ENCODE peak calls at places on chromosome 6, in six cellular contexts. D is Peyer's patch, J is hepatocyte, F is cardiac muscle cell, U is choroid plexus epithelial cell, I is sigmoid colon. G is an unnamed sample.

GRCh38 chr6:38248500-38249234 is 391.1 kb downstream of the BTBD9 start:
- DNase-seq in D (no peak), J (no peak), F (no peak), U (no peak), I (no peak), G (no peak)

GRCh38 chr6:25484900-25485299 is 167.1 kb upstream of the SCGN start:
- DNase-seq in D (no peak), J (no peak), F (no peak), U (no peak), I (no peak), G (no peak)

GRCh38 chr6:40295251-40295949 is 291.8 kb downstream of the LRFN2 start:
- DNase-seq in D (no peak), J (no peak), F (no peak), U (no peak), I (no peak), G (no peak)

GRCh38 chr6:135129139-135129867 is 51.8 kb upstream of the MYB start:
- DNase-seq in D (peak; percentile 26), J (no peak), F (no peak), U (no peak), I (no peak), G (no peak)

GRCh38 chr6:3090013-3090412 is 21.7 kb downstream of the RIPK1 start:
- DNase-seq in D (no peak), J (no peak), F (no peak), U (peak; percentile 33), I (no peak), G (no peak)

GRCh38 chr6:13369591-13369990 is 41.3 kb upstream of the TBC1D7 start:
- DNase-seq in D (no peak), J (no peak), F (no peak), U (no peak), I (no peak), G (no peak)

GRCh38 chr6:22306741-22307466 is 10.1 kb upstream of the PRL start:
- DNase-seq in D (no peak), J (no peak), F (no peak), U (no peak), I (no peak), G (no peak)

GRCh38 chr6:155648301-155648700 is 192.7 kb upstream of the NOX3 start:
- DNase-seq in D (no peak), J (no peak), F (no peak), U (no peak), I (no peak), G (no peak)

GRCh38 chr6:70310063-70310694 is 7.3 kb upstream of the COL9A1 start:
- DNase-seq in D (no peak), J (peak; percentile 63), F (peak; percentile 39), U (peak; percentile 81), I (no peak), G (peak; percentile 63)

GRCh38 chr6:43644940-43645612 is at the start of gene RSPH9:
- DNase-seq in D (peak; percentile 73), J (peak; percentile 86), F (peak; percentile 88), U (peak; percentile 90), I (peak; percentile 83), G (peak; percentile 79)

DNA sequence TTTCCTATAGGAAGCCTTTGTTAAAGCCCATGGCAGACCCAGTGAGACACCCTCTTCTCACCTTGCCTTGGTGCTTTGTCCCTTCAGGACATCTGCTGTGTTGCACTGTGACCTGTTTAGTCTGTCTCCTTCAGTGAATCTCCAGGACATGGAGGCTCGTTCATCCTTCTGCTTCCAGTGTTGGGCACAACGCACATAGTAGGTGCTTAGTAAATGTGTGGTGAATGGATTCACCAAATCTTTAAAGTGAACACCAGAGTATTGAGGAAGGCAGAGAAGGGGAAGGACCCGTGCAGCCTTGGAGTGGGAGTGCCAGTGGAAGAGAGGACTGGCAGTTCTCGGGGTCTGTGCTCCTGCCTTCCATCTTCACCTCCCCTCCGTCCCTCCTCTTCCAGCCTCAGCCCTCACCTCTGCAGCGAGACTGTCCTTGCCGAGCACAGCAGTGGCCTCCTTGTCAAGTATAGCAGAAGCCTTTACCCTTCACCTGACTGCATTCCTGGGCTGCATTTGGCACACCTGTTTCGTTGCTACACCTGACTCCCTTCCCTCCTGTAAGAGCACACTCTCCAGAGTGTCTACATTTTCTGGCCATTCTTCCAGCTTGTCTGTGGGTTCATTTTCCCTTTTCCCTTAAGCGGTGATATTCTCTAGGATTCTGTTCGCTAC is 49.2 kb downstream of the ARID1B start:
- DNase-seq in D (no peak), J (no peak), F (no peak), U (no peak), I (no peak), G (no peak)
- H3K4me3 ChIP-seq in D (no peak overlapping the region), J (no peak overlapping the region), F (no peak overlapping the region), U (no peak overlapping the region), I (no peak overlapping the region), G (no peak overlapping the region)

GRCh38 chr6:5300206-5300764 is 39.0 kb downstream of the FARS2 start:
- DNase-seq in D (no peak), J (no peak), F (no peak), U (no peak), I (no peak), G (no peak)

GRCh38 chr6:5303711-5304110 is 42.4 kb downstream of the FARS2 start:
- DNase-seq in D (no peak), J (no peak), F (no peak), U (no peak), I (no peak), G (no peak)

GRCh38 chr6:5305968-5306626 is 44.8 kb downstream of the FARS2 start:
- DNase-seq in D (no peak), J (peak; percentile 12), F (no peak), U (no peak), I (no peak), G (peak; percentile 68)

GRCh38 chr6:5302220-5302946 is 41.1 kb downstream of the FARS2 start:
- DNase-seq in D (no peak), J (no peak), F (no peak), U (peak; percentile 41), I (no peak), G (no peak)

GRCh38 chr6:5302995-5303622 is 41.8 kb downstream of the FARS2 start:
- DNase-seq in D (peak; percentile 61), J (peak; percentile 80), F (peak; percentile 65), U (peak; percentile 61), I (no peak), G (no peak)
- H3K4me3 ChIP-seq in D (no peak overlapping the region), J (no peak overlapping the region), F (no peak overlapping the region), U (no peak overlapping the region), I (no peak overlapping the region), G (no peak overlapping the region)

GRCh38 chr6:125812394-125813231 is 21.9 kb downstream of the NCOA7 start:
- DNase-seq in D (no peak), J (peak; percentile 43), F (no peak), U (peak; percentile 97), I (no peak), G (peak; percentile 92)
- H3K4me3 ChIP-seq in D (no peak overlapping the region), J (no peak overlapping the region), F (no peak overlapping the region), U (peak overlapping the region; percentile 32), I (no peak overlapping the region), G (peak overlapping the region; percentile 22)

DNA sequence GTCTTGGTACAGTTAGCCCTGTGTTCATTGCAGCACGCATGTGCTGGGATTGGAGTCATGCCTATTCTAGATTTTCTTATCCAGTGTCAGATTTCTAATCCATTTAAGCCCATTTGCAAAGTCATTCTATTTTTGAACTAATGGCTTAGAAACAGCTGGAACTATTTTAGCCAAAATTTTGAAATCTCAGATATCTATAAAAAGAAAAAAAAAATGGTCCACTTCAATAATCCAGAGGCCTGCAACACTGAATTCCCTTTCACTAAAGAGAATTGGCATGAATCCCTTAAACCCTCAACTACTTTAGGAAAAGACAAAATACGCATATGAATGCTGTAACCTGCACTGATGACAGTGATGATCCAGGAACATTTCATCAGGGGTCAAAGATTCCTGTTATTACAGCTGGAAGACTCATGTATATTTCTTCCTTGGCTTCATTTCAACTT is 1.5 kb downstream of the COL21A1 start:
- DNase-seq in D (no peak), J (no peak), F (no peak), U (peak; percentile 90), I (no peak), G (peak; percentile 23)
- H3K4me3 ChIP-seq in D (no peak overlapping the region), J (peak overlapping the region; percentile 55), F (no peak overlapping the region), U (no peak overlapping the region), I (peak overlapping the region; percentile 56), G (no peak overlapping the region)

GRCh38 chr6:33320315-33321181 is 3.0 kb upstream of the ZBTB22 start:
- DNase-seq in D (no peak), J (peak; percentile 44), F (no peak), U (peak; percentile 84), I (peak; percentile 82), G (peak; percentile 96)
- H3K4me3 ChIP-seq in D (no peak overlapping the region), J (no peak overlapping the region), F (no peak overlapping the region), U (peak overlapping the region; percentile 11), I (no peak overlapping the region), G (peak overlapping the region; percentile 28)

GRCh38 chr6:129774697-129775447 is 64.9 kb upstream of the ARHGAP18 start:
- DNase-seq in D (peak; percentile 39), J (peak; percentile 89), F (peak; percentile 86), U (peak; percentile 91), I (peak; percentile 81), G (peak; percentile 86)
- H3K4me3 ChIP-seq in D (no peak overlapping the region), J (no peak overlapping the region), F (no peak overlapping the region), U (peak overlapping the region; percentile 48), I (no peak overlapping the region), G (no peak overlapping the region)

GRCh38 chr6:36793296-36793912 is 45.8 kb downstream of the CPNE5 start:
- DNase-seq in D (no peak), J (no peak), F (no peak), U (no peak), I (no peak), G (no peak)

GRCh38 chr6:36791553-36792171 is 47.6 kb downstream of the CPNE5 start:
- DNase-seq in D (no peak), J (no peak), F (no peak), U (no peak), I (no peak), G (no peak)

GRCh38 chr6:36797055-36797454 is 42.2 kb downstream of the CPNE5 start:
- DNase-seq in D (no peak), J (no peak), F (no peak), U (no peak), I (no peak), G (no peak)

GRCh38 chr6:36794704-36795065 is 44.6 kb downstream of the CPNE5 start:
- DNase-seq in D (no peak), J (no peak), F (no peak), U (no peak), I (no peak), G (no peak)

GRCh38 chr6:36793913-36794703 is 45.1 kb downstream of the CPNE5 start:
- DNase-seq in D (no peak), J (peak; percentile 12), F (no peak), U (no peak), I (no peak), G (no peak)
- H3K4me3 ChIP-seq in D (no peak overlapping the region), J (no peak overlapping the region), F (no peak overlapping the region), U (no peak overlapping the region), I (no peak overlapping the region), G (no peak overlapping the region)

G was measured in fibroblast of villous mesenchyme.